ENCODE peak calls at places on chromosomes 4 and X, in five cellular contexts. One of them, this sample, is unnamed.
A peak's percentile ranks its signal among the peaks of the same experiment; 100 is the strongest.

GRCh38 chr4:8894424-8894816 is 22.8 kb upstream of the HMX1 start:
- DNase-seq in SK-N-SH: no peak
- DNase-seq in HEK293T: no peak
- DNase-seq in HepG2: no peak
- DNase-seq in K562: no peak
- DNase-seq in this sample: no peak

GRCh38 chr4:132334081-132334480 is 815.0 kb upstream of the PCDH10 start:
- DNase-seq in SK-N-SH: no peak
- DNase-seq in HEK293T: no peak
- DNase-seq in HepG2: no peak
- DNase-seq in K562: no peak
- DNase-seq in this sample: no peak

GRCh38 chr4:680565-680930 is 6.2 kb downstream of the MYL5 start:
- DNase-seq in SK-N-SH: peak; percentile 69
- DNase-seq in HEK293T: no peak
- DNase-seq in HepG2: no peak
- DNase-seq in K562: peak; percentile 49
- DNase-seq in this sample: no peak

GRCh38 chrX:12563121-12563520 is 228.1 kb upstream of the PRPS2 start:
- DNase-seq in SK-N-SH: no peak
- DNase-seq in HEK293T: no peak
- DNase-seq in HepG2: no peak
- DNase-seq in K562: no peak
- DNase-seq in this sample: no peak

GRCh38 chr4:119041951-119042560 is 93.6 kb upstream of the MYOZ2 start:
- DNase-seq in SK-N-SH: peak; percentile 63
- DNase-seq in HEK293T: peak; percentile 70
- DNase-seq in HepG2: peak; percentile 66
- DNase-seq in K562: peak; percentile 43
- DNase-seq in this sample: peak; percentile 12

GRCh38 chr4:146105464-146105863 is 70.1 kb upstream of the LSM6 start:
- DNase-seq in SK-N-SH: no peak
- DNase-seq in HEK293T: no peak
- DNase-seq in HepG2: no peak
- DNase-seq in K562: no peak
- DNase-seq in this sample: no peak

GRCh38 chrX:77785400-77785745 is 643 bp downstream of the ATRX start:
- DNase-seq in SK-N-SH: peak; percentile 74
- DNase-seq in HEK293T: peak; percentile 38
- DNase-seq in HepG2: no peak
- DNase-seq in K562: peak; percentile 24
- DNase-seq in this sample: no peak

GRCh38 chr4:1478766-1479355 is 72.6 kb upstream of the NKX1-1 start:
- DNase-seq in SK-N-SH: peak; percentile 48
- DNase-seq in HEK293T: no peak
- DNase-seq in HepG2: no peak
- DNase-seq in K562: no peak
- DNase-seq in this sample: no peak

GRCh38 chr4:153643406-153644016 is 40.6 kb upstream of the TLR2 start:
- DNase-seq in SK-N-SH: peak; percentile 69
- DNase-seq in HEK293T: peak; percentile 49
- DNase-seq in HepG2: peak; percentile 66
- DNase-seq in K562: peak; percentile 57
- DNase-seq in this sample: peak; percentile 50

GRCh38 chrX:13092455-13092941 is 48.1 kb upstream of the FAM9C start:
- DNase-seq in SK-N-SH: no peak
- DNase-seq in HEK293T: no peak
- DNase-seq in HepG2: no peak
- DNase-seq in K562: no peak
- DNase-seq in this sample: peak; percentile 95

GRCh38 chrX:134932528-134933217 is 58.1 kb upstream of the SMIM10 start:
- DNase-seq in SK-N-SH: no peak
- DNase-seq in HEK293T: no peak
- DNase-seq in HepG2: peak; percentile 55
- DNase-seq in K562: no peak
- DNase-seq in this sample: no peak

GRCh38 chr4:183783933-183784622 is 121.0 kb upstream of the STOX2 start:
- DNase-seq in SK-N-SH: no peak
- DNase-seq in HEK293T: no peak
- DNase-seq in HepG2: no peak
- DNase-seq in K562: no peak
- DNase-seq in this sample: no peak

GRCh38 chrX:101410461-101410860 is 2.4 kb downstream of the HNRNPH2 start:
- DNase-seq in SK-N-SH: no peak
- DNase-seq in HEK293T: no peak
- DNase-seq in HepG2: no peak
- DNase-seq in K562: no peak
- DNase-seq in this sample: no peak

GRCh38 chrX:42090395-42090794 is 167.0 kb upstream of the CASK start:
- DNase-seq in SK-N-SH: no peak
- DNase-seq in HEK293T: no peak
- DNase-seq in HepG2: no peak
- DNase-seq in K562: no peak
- DNase-seq in this sample: no peak

DNA sequence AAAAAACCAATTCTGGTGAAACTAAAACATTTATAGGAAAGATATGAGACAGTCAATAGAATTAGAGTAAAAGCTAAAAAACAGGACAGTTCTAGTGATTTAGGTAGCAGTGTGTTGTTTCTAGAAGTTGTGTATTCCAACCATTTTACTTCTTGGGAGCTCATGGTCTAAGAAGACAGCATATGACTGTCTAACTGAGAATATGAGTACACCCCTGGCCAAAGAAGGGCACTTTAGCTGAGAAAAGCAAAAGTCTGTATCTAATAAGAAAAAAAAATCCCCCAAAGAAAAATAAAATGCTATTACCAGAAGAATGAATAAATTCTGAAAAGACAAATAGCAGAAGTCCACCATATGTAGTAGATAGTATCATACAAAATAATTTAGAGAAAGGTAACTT is 26.4 kb downstream of the EREG start:
- DNase-seq in SK-N-SH: no peak
- DNase-seq in HEK293T: no peak
- DNase-seq in HepG2: no peak
- DNase-seq in K562: no peak
- DNase-seq in this sample: no peak
- TF ChIP-seq FOXM1 in SK-N-SH: no peak
- TF ChIP-seq FOXM1 in HEK293T: no peak
- TF ChIP-seq FOXM1 in HepG2: no peak
- TF ChIP-seq FOXM1 in K562: no peak
- TF ChIP-seq FOXM1 in this sample: no peak

DNA sequence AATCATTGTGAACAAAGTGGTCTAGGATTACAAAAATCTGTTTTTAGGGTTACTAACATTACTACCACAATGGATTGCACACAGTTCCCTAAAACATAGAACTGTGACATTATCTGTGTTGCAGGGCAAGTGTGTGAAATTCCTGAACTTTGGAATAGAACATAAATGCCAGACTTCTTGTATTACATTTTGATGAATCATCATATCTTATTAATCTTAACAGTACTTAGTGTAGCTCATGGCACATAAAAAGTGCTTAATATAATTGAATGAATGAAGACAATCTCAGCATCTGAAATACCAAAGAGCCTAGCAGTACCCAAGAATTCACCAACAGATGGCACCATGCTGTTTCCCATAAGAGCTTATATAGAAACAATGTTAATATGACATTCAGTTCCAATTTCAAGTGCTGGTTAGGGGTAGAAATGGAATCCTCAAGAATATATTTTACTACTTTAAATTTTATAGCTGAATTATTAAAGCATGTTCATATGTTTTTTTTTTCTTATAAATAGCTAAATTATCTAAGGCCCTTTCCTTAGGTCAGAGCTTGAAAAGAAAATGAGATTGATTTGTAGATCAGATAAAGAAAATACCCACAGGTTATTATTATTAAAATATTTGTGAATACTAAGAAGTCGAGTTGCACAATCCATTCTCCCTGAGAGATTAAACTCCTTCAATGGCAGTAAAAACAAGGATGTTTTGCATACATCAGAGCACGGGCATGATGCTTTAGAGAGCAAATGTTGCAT is 25.8 kb upstream of the SHISA3 start:
- DNase-seq in SK-N-SH: peak; percentile 77
- DNase-seq in HEK293T: peak; percentile 21
- DNase-seq in HepG2: peak; percentile 19
- DNase-seq in K562: peak; percentile 19
- DNase-seq in this sample: no peak
- TF ChIP-seq FOXM1 in SK-N-SH: no peak
- TF ChIP-seq FOXM1 in HEK293T: no peak
- TF ChIP-seq FOXM1 in HepG2: no peak
- TF ChIP-seq FOXM1 in K562: no peak
- TF ChIP-seq FOXM1 in this sample: no peak

DNA sequence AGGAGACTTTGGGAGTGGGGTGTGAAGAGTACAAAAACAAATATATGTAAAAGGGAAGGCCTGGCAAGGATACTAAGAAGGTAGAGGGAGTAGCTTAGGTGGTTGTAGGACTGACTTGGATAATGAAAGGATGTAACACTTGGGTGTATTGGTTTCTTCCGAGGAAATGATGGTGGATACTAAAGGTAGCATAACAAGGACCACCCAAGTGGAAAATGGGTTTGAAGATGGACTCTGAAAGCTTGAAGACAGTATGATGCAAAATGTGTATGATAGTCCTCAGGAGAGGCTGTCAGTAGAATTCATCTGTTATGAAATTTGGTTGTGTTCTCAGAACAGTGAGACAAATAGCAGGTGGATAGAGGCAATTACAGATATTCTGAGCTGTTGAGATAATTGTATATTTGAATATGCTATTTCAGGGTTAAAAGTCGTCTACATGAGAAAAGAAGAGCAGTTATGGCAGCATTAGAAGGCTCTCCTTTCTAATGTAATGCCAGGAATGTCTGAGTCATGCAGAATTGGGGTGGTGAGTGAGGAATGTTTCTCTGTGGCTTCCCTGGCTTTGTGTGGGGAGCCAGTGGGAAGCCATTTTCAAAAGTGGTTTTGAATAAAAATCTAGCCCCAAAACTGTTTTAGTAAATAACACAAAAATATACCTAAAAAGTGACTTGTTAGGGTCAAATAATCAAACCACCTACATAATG is 75.6 kb downstream of the FHIP1A start:
- DNase-seq in SK-N-SH: no peak
- DNase-seq in HEK293T: no peak
- DNase-seq in HepG2: peak; percentile 38
- DNase-seq in K562: no peak
- DNase-seq in this sample: no peak
- TF ChIP-seq FOXM1 in SK-N-SH: no peak
- TF ChIP-seq FOXM1 in HEK293T: no peak
- TF ChIP-seq FOXM1 in HepG2: no peak
- TF ChIP-seq FOXM1 in K562: no peak
- TF ChIP-seq FOXM1 in this sample: no peak

GRCh38 chr4:114690571-114690970 is 92.0 kb downstream of the UGT8 start:
- DNase-seq in SK-N-SH: no peak
- DNase-seq in HEK293T: no peak
- DNase-seq in HepG2: no peak
- DNase-seq in K562: no peak
- DNase-seq in this sample: no peak
- TF ChIP-seq FOXM1 in SK-N-SH: no peak
- TF ChIP-seq FOXM1 in HEK293T: no peak
- TF ChIP-seq FOXM1 in HepG2: no peak
- TF ChIP-seq FOXM1 in K562: no peak
- TF ChIP-seq FOXM1 in this sample: no peak

DNA sequence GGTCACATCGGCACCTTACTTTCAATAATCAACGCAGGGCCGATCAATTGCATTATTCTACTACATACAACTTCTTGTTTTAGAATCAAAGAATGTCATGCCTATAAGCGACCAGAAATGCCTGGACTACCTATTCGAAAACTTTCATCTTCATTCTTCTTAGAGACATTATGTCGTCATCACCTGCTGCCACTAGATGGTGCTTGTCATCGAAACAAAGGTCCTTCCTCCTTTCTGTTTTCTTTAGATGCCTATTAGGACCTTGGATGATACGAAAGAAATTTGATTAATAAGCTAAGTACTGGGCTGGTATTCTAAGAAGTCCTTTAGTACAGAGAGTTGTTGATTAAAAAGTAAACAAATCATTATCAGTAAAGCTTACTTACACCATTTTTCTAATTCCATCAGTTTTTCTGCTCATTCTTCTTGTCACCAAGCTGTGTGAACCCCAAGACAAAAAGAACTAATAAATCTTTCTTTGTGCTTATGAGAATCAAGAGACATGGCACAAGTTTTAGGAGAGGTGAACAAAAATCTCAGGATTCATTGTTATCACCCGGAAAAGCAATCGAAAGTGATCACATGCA is 154.5 kb upstream of the SLC4A4 start:
- DNase-seq in SK-N-SH: peak; percentile 48
- DNase-seq in HEK293T: peak; percentile 53
- DNase-seq in HepG2: peak; percentile 31
- DNase-seq in K562: peak; percentile 44
- DNase-seq in this sample: peak; percentile 13
- TF ChIP-seq FOXM1 in SK-N-SH: no peak
- TF ChIP-seq FOXM1 in HEK293T: no peak
- TF ChIP-seq FOXM1 in HepG2: no peak
- TF ChIP-seq FOXM1 in K562: no peak
- TF ChIP-seq FOXM1 in this sample: no peak